ENCODE peak calls at places on chromosomes 3 and 15, in four cellular contexts. One of them, this sample, is unnamed. For H3K9me2, the result is how much of the 10 kb centered on the place peaks cover.

GRCh38 chr3:189710620-189711388 is 79.6 kb downstream of the TP63 start:
- DNase-seq in GM23248: peak
- DNase-seq in OCI-LY7: no peak
- DNase-seq in SK-N-SH: no peak
- DNase-seq in this sample: peak

GRCh38 chr3:184479426-184480126 is 82.0 kb upstream of the EPHB3 start:
- DNase-seq in GM23248: no peak
- DNase-seq in OCI-LY7: no peak
- DNase-seq in SK-N-SH: no peak
- DNase-seq in this sample: no peak

GRCh38 chr15:92817339-92817886 is 82.7 kb upstream of the CHD2 start:
- DNase-seq in GM23248: no peak
- DNase-seq in OCI-LY7: peak
- DNase-seq in SK-N-SH: no peak
- DNase-seq in this sample: no peak

GRCh38 chr15:69017978-69018377 is 3.5 kb downstream of the NOX5 start:
- DNase-seq in GM23248: no peak
- DNase-seq in OCI-LY7: no peak
- DNase-seq in SK-N-SH: no peak
- DNase-seq in this sample: no peak

GRCh38 chr15:59738676-59739075 is 49.6 kb upstream of the BNIP2 start:
- DNase-seq in GM23248: no peak
- DNase-seq in OCI-LY7: no peak
- DNase-seq in SK-N-SH: no peak
- DNase-seq in this sample: no peak

GRCh38 chr3:113531826-113532697 is at the start of gene SIDT1:
- DNase-seq in GM23248: peak
- DNase-seq in OCI-LY7: peak
- DNase-seq in SK-N-SH: peak
- DNase-seq in this sample: peak

GRCh38 chr3:124174463-124174862 is 182.5 kb upstream of the ROPN1 start:
- DNase-seq in GM23248: no peak
- DNase-seq in OCI-LY7: no peak
- DNase-seq in SK-N-SH: peak
- DNase-seq in this sample: peak

GRCh38 chr15:66809664-66810063 is 107.6 kb downstream of the SMAD6 start:
- DNase-seq in GM23248: no peak
- DNase-seq in OCI-LY7: no peak
- DNase-seq in SK-N-SH: no peak
- DNase-seq in this sample: no peak

GRCh38 chr3:123365450-123366143 is 83.3 kb downstream of the ADCY5 start:
- DNase-seq in GM23248: peak
- DNase-seq in OCI-LY7: no peak
- DNase-seq in SK-N-SH: peak
- DNase-seq in this sample: peak

GRCh38 chr3:44885618-44886017 is 11.2 kb downstream of the TGM4 start:
- DNase-seq in GM23248: peak
- DNase-seq in OCI-LY7: no peak
- DNase-seq in SK-N-SH: peak
- DNase-seq in this sample: peak

GRCh38 chr15:38164507-38164906 is 88.1 kb upstream of the SPRED1 start:
- DNase-seq in GM23248: no peak
- DNase-seq in OCI-LY7: no peak
- DNase-seq in SK-N-SH: no peak
- DNase-seq in this sample: no peak

GRCh38 chr3:128262457-128262856 is 109.2 kb downstream of the EEFSEC start:
- DNase-seq in GM23248: no peak
- DNase-seq in OCI-LY7: no peak
- DNase-seq in SK-N-SH: no peak
- DNase-seq in this sample: no peak

GRCh38 chr3:40332684-40333083 is 23.2 kb downstream of the EIF1B start:
- DNase-seq in GM23248: no peak
- DNase-seq in OCI-LY7: no peak
- DNase-seq in SK-N-SH: no peak
- DNase-seq in this sample: no peak

GRCh38 chr3:151813777-151814176 is at the start of gene AADAC:
- DNase-seq in GM23248: peak
- DNase-seq in OCI-LY7: no peak
- DNase-seq in SK-N-SH: no peak
- DNase-seq in this sample: no peak

GRCh38 chr15:50685191-50685975 is 1.2 kb downstream of the TRPM7 start:
- DNase-seq in GM23248: peak
- DNase-seq in OCI-LY7: peak
- DNase-seq in SK-N-SH: peak
- DNase-seq in this sample: no peak

GRCh38 chr3:78360849-78361248 is 1321.0 kb downstream of the ROBO2 start:
- DNase-seq in GM23248: no peak
- DNase-seq in OCI-LY7: no peak
- DNase-seq in SK-N-SH: no peak
- DNase-seq in this sample: no peak
- H3K9me2 ChIP-seq in GM23248: under half
- H3K9me2 ChIP-seq in OCI-LY7: under half
- H3K9me2 ChIP-seq in SK-N-SH: under half
- H3K9me2 ChIP-seq in this sample: under half

GRCh38 chr3:98628317-98628716 is 34.9 kb upstream of the CPOX start:
- DNase-seq in GM23248: no peak
- DNase-seq in OCI-LY7: no peak
- DNase-seq in SK-N-SH: no peak
- DNase-seq in this sample: no peak

GRCh38 chr3:98626151-98626550 is 32.7 kb upstream of the CPOX start:
- DNase-seq in GM23248: no peak
- DNase-seq in OCI-LY7: no peak
- DNase-seq in SK-N-SH: no peak
- DNase-seq in this sample: no peak

GRCh38 chr3:98630416-98630815 is 37.0 kb upstream of the CPOX start:
- DNase-seq in GM23248: no peak
- DNase-seq in OCI-LY7: no peak
- DNase-seq in SK-N-SH: no peak
- DNase-seq in this sample: no peak
- TF ChIP-seq EZH2phosphoT487 in GM23248: no peak
- TF ChIP-seq EZH2phosphoT487 in OCI-LY7: no peak
- TF ChIP-seq EZH2phosphoT487 in SK-N-SH: no peak
- TF ChIP-seq EZH2phosphoT487 in this sample: no peak

GRCh38 chr15:98649621-98649995 is 1.3 kb downstream of the IGF1R start:
- DNase-seq in GM23248: peak
- DNase-seq in OCI-LY7: peak
- DNase-seq in SK-N-SH: peak
- DNase-seq in this sample: peak
- H2AFZ ChIP-seq in GM23248: no peak
- H2AFZ ChIP-seq in OCI-LY7: no peak
- H2AFZ ChIP-seq in SK-N-SH: no peak
- H2AFZ ChIP-seq in this sample: peak

GRCh38 chr3:27046346-27046745 is 322.8 kb downstream of the NEK10 start:
- DNase-seq in GM23248: no peak
- DNase-seq in OCI-LY7: no peak
- DNase-seq in SK-N-SH: no peak
- DNase-seq in this sample: peak

GRCh38 chr3:27044926-27045481 is 324.2 kb downstream of the NEK10 start:
- DNase-seq in GM23248: no peak
- DNase-seq in OCI-LY7: no peak
- DNase-seq in SK-N-SH: no peak
- DNase-seq in this sample: no peak

DNA sequence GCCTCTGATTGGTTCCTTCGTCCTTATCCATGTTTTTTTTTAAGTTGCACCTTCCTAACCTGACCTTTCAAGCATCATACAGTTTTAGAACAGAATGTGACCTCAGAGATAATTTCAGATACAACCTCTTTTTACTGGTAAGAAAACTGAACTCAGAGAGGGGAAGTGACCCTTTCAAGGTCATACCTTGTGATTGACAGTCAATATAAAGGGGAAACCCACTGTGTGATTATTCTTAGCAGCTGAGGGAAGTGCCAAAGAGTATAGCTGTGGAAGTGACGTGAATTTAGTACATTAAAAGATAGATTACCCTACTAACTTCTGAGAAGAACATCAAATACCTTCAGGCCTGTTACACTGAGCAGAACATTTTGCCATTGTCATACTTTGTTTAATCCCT is 319.4 kb downstream of the NEK10 start:
- DNase-seq in GM23248: no peak
- DNase-seq in OCI-LY7: no peak
- DNase-seq in SK-N-SH: no peak
- DNase-seq in this sample: no peak
- H3K9me2 ChIP-seq in GM23248: under half
- H3K9me2 ChIP-seq in OCI-LY7: under half
- H3K9me2 ChIP-seq in SK-N-SH: under half
- H3K9me2 ChIP-seq in this sample: under half

GRCh38 chr3:52237659-52238172 is 1.2 kb downstream of the TWF2 start:
- DNase-seq in GM23248: peak
- DNase-seq in OCI-LY7: no peak
- DNase-seq in SK-N-SH: peak
- DNase-seq in this sample: peak
- TF ChIP-seq EZH2phosphoT487 in GM23248: no peak
- TF ChIP-seq EZH2phosphoT487 in OCI-LY7: no peak
- TF ChIP-seq EZH2phosphoT487 in SK-N-SH: no peak
- TF ChIP-seq EZH2phosphoT487 in this sample: no peak

DNA sequence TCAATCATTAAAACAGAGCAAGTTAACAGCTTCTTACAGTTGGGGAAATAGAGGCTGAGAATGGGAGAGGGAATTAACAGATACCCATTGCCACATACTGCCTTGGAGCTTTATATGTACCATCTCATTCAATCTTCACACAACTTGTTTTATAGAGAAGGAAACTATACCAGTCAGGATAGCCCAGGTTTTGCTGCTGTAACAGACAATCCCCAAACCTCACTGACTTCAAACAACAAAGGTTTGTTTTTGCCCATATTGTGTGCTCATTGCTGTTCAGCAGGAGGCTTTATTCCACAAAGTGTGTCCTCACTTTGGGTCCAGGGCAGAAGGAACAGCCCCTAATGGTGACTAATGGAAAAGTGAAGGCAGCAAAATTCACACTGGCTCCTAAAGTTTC is 59.2 kb downstream of the SPSB4 start:
- DNase-seq in GM23248: no peak
- DNase-seq in OCI-LY7: no peak
- DNase-seq in SK-N-SH: no peak
- DNase-seq in this sample: no peak
- H2AFZ ChIP-seq in GM23248: no peak
- H2AFZ ChIP-seq in OCI-LY7: no peak
- H2AFZ ChIP-seq in SK-N-SH: no peak
- H2AFZ ChIP-seq in this sample: no peak

GRCh38 chr3:5098346-5098745 is 23.7 kb upstream of the ARL8B start:
- DNase-seq in GM23248: no peak
- DNase-seq in OCI-LY7: no peak
- DNase-seq in SK-N-SH: no peak
- DNase-seq in this sample: no peak
- H3K9me2 ChIP-seq in GM23248: under half
- H3K9me2 ChIP-seq in OCI-LY7: under half
- H3K9me2 ChIP-seq in SK-N-SH: under half
- H3K9me2 ChIP-seq in this sample: under half

GRCh38 chr3:125267460-125267859 is 54.9 kb upstream of the SLC12A8 start:
- DNase-seq in GM23248: no peak
- DNase-seq in OCI-LY7: no peak
- DNase-seq in SK-N-SH: no peak
- DNase-seq in this sample: no peak
- TF ChIP-seq EZH2phosphoT487 in GM23248: no peak
- TF ChIP-seq EZH2phosphoT487 in OCI-LY7: no peak
- TF ChIP-seq EZH2phosphoT487 in SK-N-SH: no peak
- TF ChIP-seq EZH2phosphoT487 in this sample: no peak

GRCh38 chr15:45314960-45315359 is 62.9 kb downstream of the SLC28A2 start:
- DNase-seq in GM23248: no peak
- DNase-seq in OCI-LY7: no peak
- DNase-seq in SK-N-SH: no peak
- DNase-seq in this sample: peak
- H2AFZ ChIP-seq in GM23248: no peak
- H2AFZ ChIP-seq in OCI-LY7: no peak
- H2AFZ ChIP-seq in SK-N-SH: no peak
- H2AFZ ChIP-seq in this sample: no peak

GRCh38 chr3:129616713-129617112 is 10.2 kb upstream of the PLXND1 start:
- DNase-seq in GM23248: peak
- DNase-seq in OCI-LY7: no peak
- DNase-seq in SK-N-SH: no peak
- DNase-seq in this sample: no peak
- H3K9me2 ChIP-seq in GM23248: under half
- H3K9me2 ChIP-seq in OCI-LY7: under half
- H3K9me2 ChIP-seq in SK-N-SH: under half
- H3K9me2 ChIP-seq in this sample: under half

This sample was measured in hepatocyte.